ENCODE peak calls at places on chromosomes 7 and 10, in five cellular contexts. One of them, this sample, is unnamed.

GRCh38 chr7:421056-421991 is 98.3 kb downstream of the PDGFA start:
- DNase-seq in anterior cingulate cortex: no peak
- DNase-seq in IMR-90: no peak
- DNase-seq in HepG2: no peak
- DNase-seq in cardiac septum: no peak
- DNase-seq in this sample: no peak

GRCh38 chr7:45101748-45102147 is 9.7 kb downstream of the TBRG4 start:
- DNase-seq in anterior cingulate cortex: no peak
- DNase-seq in IMR-90: no peak
- DNase-seq in HepG2: no peak
- DNase-seq in cardiac septum: no peak
- DNase-seq in this sample: no peak

GRCh38 chr7:130838738-130839137 is 104.7 kb upstream of the KLF14 start:
- DNase-seq in anterior cingulate cortex: no peak
- DNase-seq in IMR-90: peak
- DNase-seq in HepG2: no peak
- DNase-seq in cardiac septum: no peak
- DNase-seq in this sample: no peak

GRCh38 chr7:193538-194256 is 1.3 kb downstream of the FAM20C start:
- DNase-seq in anterior cingulate cortex: no peak
- DNase-seq in IMR-90: no peak
- DNase-seq in HepG2: no peak
- DNase-seq in cardiac septum: no peak
- DNase-seq in this sample: no peak

GRCh38 chr10:24814568-24815313 is 91.1 kb upstream of the ARHGAP21 start:
- DNase-seq in anterior cingulate cortex: no peak
- DNase-seq in IMR-90: peak
- DNase-seq in HepG2: peak
- DNase-seq in cardiac septum: no peak
- DNase-seq in this sample: no peak

GRCh38 chr10:3397231-3397630 is 224.6 kb upstream of the PITRM1 start:
- DNase-seq in anterior cingulate cortex: no peak
- DNase-seq in IMR-90: peak
- DNase-seq in HepG2: no peak
- DNase-seq in cardiac septum: no peak
- DNase-seq in this sample: no peak

GRCh38 chr7:155862516-155863257 is 50.4 kb upstream of the SHH start:
- DNase-seq in anterior cingulate cortex: no peak
- DNase-seq in IMR-90: no peak
- DNase-seq in HepG2: no peak
- DNase-seq in cardiac septum: peak
- DNase-seq in this sample: no peak

GRCh38 chr10:77501152-77501845 is 136.3 kb downstream of the KCNMA1 start:
- DNase-seq in anterior cingulate cortex: no peak
- DNase-seq in IMR-90: peak
- DNase-seq in HepG2: no peak
- DNase-seq in cardiac septum: peak
- DNase-seq in this sample: no peak

GRCh38 chr7:155214328-155214986 is 83.2 kb upstream of the INSIG1 start:
- DNase-seq in anterior cingulate cortex: no peak
- DNase-seq in IMR-90: no peak
- DNase-seq in HepG2: no peak
- DNase-seq in cardiac septum: peak
- DNase-seq in this sample: no peak

GRCh38 chr7:137978464-137979237 is 23.2 kb downstream of the CREB3L2 start:
- DNase-seq in anterior cingulate cortex: no peak
- DNase-seq in IMR-90: peak
- DNase-seq in HepG2: no peak
- DNase-seq in cardiac septum: no peak
- DNase-seq in this sample: no peak

GRCh38 chr10:38054361-38054797 is 39.8 kb upstream of the ZNF37A start:
- DNase-seq in anterior cingulate cortex: no peak
- DNase-seq in IMR-90: peak
- DNase-seq in HepG2: no peak
- DNase-seq in cardiac septum: no peak
- DNase-seq in this sample: no peak

This sample was measured in effector memory CD4-positive, alpha-beta T cell.